ENCODE peak calls at places on chromosomes 2 and 18, in six cellular contexts. A, Z, X, D, U and O are unnamed samples.
A peak's percentile ranks its signal among the peaks of the same experiment; 100 is the strongest.

GRCh38 chr18:11149441-11150270 is at the start of gene PIEZO2:
- DNase-seq in A (peak; percentile 90), Z (peak; percentile 79), X (peak; percentile 52), D (no peak), U (peak; percentile 89), O (peak; percentile 88)

GRCh38 chr2:21422050-21422449 is 298.3 kb downstream of the TDRD15 start:
- DNase-seq in A (no peak), Z (peak; percentile 51), X (peak; percentile 2), D (peak; percentile 59), U (peak; percentile 64), O (peak; percentile 67)

GRCh38 chr18:24234330-24234729 is 95.5 kb downstream of the CABYR start:
- DNase-seq in A (peak; percentile 66), Z (no peak), X (no peak), D (no peak), U (no peak), O (peak; percentile 87)

GRCh38 chr2:191637182-191638078 is 40.5 kb upstream of the NABP1 start:
- DNase-seq in A (peak; percentile 77), Z (no peak), X (peak; percentile 10), D (no peak), U (peak; percentile 48), O (no peak)

GRCh38 chr2:10236571-10237391 is 65.9 kb upstream of the HPCAL1 start:
- DNase-seq in A (no peak), Z (no peak), X (no peak), D (no peak), U (no peak), O (no peak)

GRCh38 chr2:238061310-238062202 is 755 bp downstream of the SCLY start:
- DNase-seq in A (peak; percentile 35), Z (peak; percentile 7), X (peak; percentile 15), D (peak; percentile 47), U (peak; percentile 55), O (peak; percentile 46)

GRCh38 chr18:55781481-55781957 is 193.5 kb upstream of the TCF4 start:
- DNase-seq in A (peak; percentile 81), Z (peak; percentile 26), X (peak; percentile 46), D (peak; percentile 83), U (peak; percentile 27), O (peak; percentile 59)

GRCh38 chr2:193024791-193025190 is 830.1 kb upstream of the TMEFF2 start:
- DNase-seq in A (no peak), Z (no peak), X (no peak), D (no peak), U (no peak), O (no peak)

GRCh38 chr2:219368690-219369108 is 19.0 kb downstream of the DNPEP start:
- DNase-seq in A (no peak), Z (no peak), X (no peak), D (no peak), U (no peak), O (no peak)

GRCh38 chr18:8006979-8007378 is 439.9 kb downstream of the PTPRM start:
- DNase-seq in A (no peak), Z (no peak), X (no peak), D (no peak), U (no peak), O (no peak)

GRCh38 chr2:234633581-234634230 is 136.8 kb upstream of the ARL4C start:
- DNase-seq in A (no peak), Z (no peak), X (no peak), D (no peak), U (no peak), O (no peak)

GRCh38 chr2:11716689-11717321 is 29.6 kb upstream of the LPIN1 start:
- DNase-seq in A (no peak), Z (no peak), X (no peak), D (no peak), U (no peak), O (no peak)

GRCh38 chr2:227117852-227118251 is 46.2 kb downstream of the COL4A4 start:
- DNase-seq in A (no peak), Z (no peak), X (no peak), D (no peak), U (no peak), O (peak; percentile 6)

GRCh38 chr18:31649894-31650719 is 34.3 kb downstream of the B4GALT6 start:
- DNase-seq in A (no peak), Z (no peak), X (no peak), D (no peak), U (peak; percentile 75), O (no peak)

GRCh38 chr2:18791172-18791797 is 201.9 kb upstream of the NT5C1B start:
- DNase-seq in A (no peak), Z (no peak), X (no peak), D (no peak), U (no peak), O (no peak)

GRCh38 chr18:62555135-62555534 is 32.3 kb downstream of the ZCCHC2 start:
- DNase-seq in A (peak; percentile 13), Z (no peak), X (no peak), D (no peak), U (no peak), O (peak; percentile 22)

GRCh38 chr2:204533629-204534370 is 11.5 kb upstream of the PARD3B start:
- DNase-seq in A (no peak), Z (no peak), X (no peak), D (peak; percentile 53), U (no peak), O (no peak)

GRCh38 chr18:47109049-47109448 is 41.3 kb downstream of the HDHD2 start:
- DNase-seq in A (no peak), Z (no peak), X (no peak), D (no peak), U (no peak), O (no peak)

GRCh38 chr18:46199515-46200147 is 95.4 kb downstream of the HAUS1 start:
- DNase-seq in A (no peak), Z (no peak), X (no peak), D (no peak), U (no peak), O (no peak)

GRCh38 chr2:209696836-209697711 is 74.6 kb upstream of the UNC80 start:
- DNase-seq in A (no peak), Z (no peak), X (no peak), D (no peak), U (peak; percentile 47), O (no peak)

GRCh38 chr2:180578441-180578840 is 402.0 kb upstream of the UBE2E3 start:
- DNase-seq in A (no peak), Z (no peak), X (no peak), D (no peak), U (no peak), O (no peak)

GRCh38 chr2:41719756-41720155 is 328.1 kb upstream of the PKDCC start:
- DNase-seq in A (no peak), Z (no peak), X (peak; percentile 90), D (peak; percentile 56), U (no peak), O (no peak)

GRCh38 chr2:97661927-97662326 is 1.9 kb downstream of the ACTR1B start:
- DNase-seq in A (no peak), Z (no peak), X (no peak), D (no peak), U (no peak), O (no peak)

GRCh38 chr18:60883594-60883993 is 449.6 kb upstream of the CDH20 start:
- DNase-seq in A (no peak), Z (no peak), X (no peak), D (no peak), U (no peak), O (no peak)

GRCh38 chr2:78465707-78466106 is 559.8 kb upstream of the REG3G start:
- DNase-seq in A (no peak), Z (no peak), X (no peak), D (no peak), U (no peak), O (no peak)

GRCh38 chr2:114933671-114934241 is 491.3 kb downstream of the DPP10 start:
- DNase-seq in A (no peak), Z (no peak), X (no peak), D (no peak), U (no peak), O (no peak)

GRCh38 chr18:59921384-59921891 is 21.6 kb downstream of the PMAIP1 start:
- DNase-seq in A (no peak), Z (no peak), X (no peak), D (no peak), U (peak; percentile 83), O (no peak)

GRCh38 chr2:85324639-85325465 is 2.9 kb downstream of the TGOLN2 start:
- DNase-seq in A (no peak), Z (no peak), X (no peak), D (no peak), U (no peak), O (peak; percentile 64)

GRCh38 chr2:212539145-212539880 is 711 bp upstream of the ERBB4 start:
- DNase-seq in A (peak; percentile 28), Z (no peak), X (peak; percentile 35), D (peak; percentile 78), U (peak; percentile 18), O (no peak)

GRCh38 chr2:217102941-217103340 is 243.1 kb upstream of the TNP1 start:
- DNase-seq in A (no peak), Z (no peak), X (no peak), D (no peak), U (no peak), O (no peak)

GRCh38 chr2:24492283-24493272 is 1.5 kb downstream of the NCOA1 start:
- DNase-seq in A (peak; percentile 26), Z (no peak), X (no peak), D (no peak), U (peak; percentile 9), O (no peak)

GRCh38 chr2:13201924-13202323 is 485.2 kb downstream of the TRIB2 start:
- DNase-seq in A (no peak), Z (no peak), X (peak; percentile 2), D (peak; percentile 39), U (no peak), O (no peak)

GRCh38 chr2:226031962-226032441 is 632.5 kb downstream of the NYAP2 start:
- DNase-seq in A (no peak), Z (no peak), X (no peak), D (no peak), U (no peak), O (peak; percentile 51)

GRCh38 chr18:13257361-13257980 is 38.9 kb downstream of the LDLRAD4 start:
- DNase-seq in A (no peak), Z (no peak), X (no peak), D (no peak), U (no peak), O (no peak)

GRCh38 chr2:101253013-101253712 is 477 bp downstream of the CNOT11 start:
- DNase-seq in A (peak; percentile 75), Z (no peak), X (peak; percentile 54), D (peak; percentile 53), U (peak; percentile 88), O (peak; percentile 64)

GRCh38 chr2:67649331-67650071 is 252.4 kb downstream of the ETAA1 start:
- DNase-seq in A (peak; percentile 16), Z (no peak), X (peak; percentile 46), D (peak; percentile 64), U (no peak), O (peak; percentile 36)

GRCh38 chr2:157414050-157414449 is 29.8 kb downstream of the CYTIP start:
- DNase-seq in A (no peak), Z (no peak), X (no peak), D (no peak), U (peak; percentile 47), O (no peak)

GRCh38 chr2:231068525-231069222 is 12.0 kb downstream of the PSMD1 start:
- DNase-seq in A (peak; percentile 62), Z (no peak), X (no peak), D (no peak), U (no peak), O (peak; percentile 50)

GRCh38 chr18:45590060-45590537 is 25.2 kb upstream of the SLC14A2 start:
- DNase-seq in A (no peak), Z (no peak), X (no peak), D (no peak), U (no peak), O (peak; percentile 43)

GRCh38 chr2:235255716-235256115 is 238.1 kb upstream of the AGAP1 start:
- DNase-seq in A (no peak), Z (no peak), X (no peak), D (no peak), U (no peak), O (no peak)